ENCODE peak calls at places on chromosomes 7 and 10, in seven cellular contexts. O is spleen, C is esophagus squamous epithelium, Q is breast epithelium, Y is tibial nerve, G is GM23338, Z is ovary. T is an unnamed sample. For H3K36me3 and H3K4me1, the result is how much of the 10 kb centered on the place peaks cover.

GRCh38 chr10:98790817-98791216 is 344.1 kb upstream of the HPS1 start:
- DNase-seq in O (no peak), C (no peak), Q (no peak), Y (no peak), G (peak), Z (no peak), T (no peak)

GRCh38 chr10:45652511-45652910 is 20.1 kb downstream of the ZFAND4 start:
- DNase-seq in O (no peak), C (no peak), Q (no peak), Y (no peak), G (no peak), Z (no peak), T (no peak)

GRCh38 chr7:42082144-42082543 is 154.9 kb downstream of the GLI3 start:
- DNase-seq in O (no peak), C (no peak), Q (no peak), Y (no peak), G (no peak), Z (no peak), T (no peak)

GRCh38 chr7:116139007-116139406 is 71.3 kb upstream of the TES start:
- DNase-seq in O (no peak), C (no peak), Q (no peak), Y (no peak), G (no peak), Z (no peak), T (no peak)

GRCh38 chr7:13312327-13312726 is 624.9 kb downstream of the ARL4A start:
- DNase-seq in O (no peak), C (no peak), Q (no peak), Y (no peak), G (peak), Z (no peak), T (no peak)

GRCh38 chr10:92419740-92420553 is 129.0 kb downstream of the MARCHF5 start:
- DNase-seq in O (peak), C (no peak), Q (no peak), Y (peak), G (peak), Z (peak), T (no peak)

GRCh38 chr10:88428442-88428841 is 154.7 kb downstream of the RNLS start:
- DNase-seq in O (no peak), C (no peak), Q (no peak), Y (no peak), G (no peak), Z (no peak), T (no peak)

GRCh38 chr10:51109821-51110533 is 35.7 kb downstream of the PRKG1 start:
- DNase-seq in O (no peak), C (no peak), Q (no peak), Y (no peak), G (no peak), Z (no peak), T (no peak)

GRCh38 chr10:71804067-71804466 is 30.7 kb upstream of the VSIR start:
- DNase-seq in O (peak), C (no peak), Q (no peak), Y (no peak), G (no peak), Z (no peak), T (no peak)

GRCh38 chr7:142960955-142961512 is 1.1 kb downstream of the KEL start:
- DNase-seq in O (no peak), C (no peak), Q (no peak), Y (no peak), G (peak), Z (no peak), T (no peak)

GRCh38 chr7:132270517-132270916 is 305.8 kb downstream of the PLXNA4 start:
- DNase-seq in O (no peak), C (no peak), Q (no peak), Y (no peak), G (peak), Z (no peak), T (no peak)

GRCh38 chr7:50353201-50353600 is 48.7 kb downstream of the IKZF1 start:
- DNase-seq in O (no peak), C (no peak), Q (no peak), Y (no peak), G (no peak), Z (no peak), T (no peak)
- H3K36me3 ChIP-seq in O (under half), C (under half), Q (under half), Y (under half), G (under half), Z (under half), T (under half)

DNA sequence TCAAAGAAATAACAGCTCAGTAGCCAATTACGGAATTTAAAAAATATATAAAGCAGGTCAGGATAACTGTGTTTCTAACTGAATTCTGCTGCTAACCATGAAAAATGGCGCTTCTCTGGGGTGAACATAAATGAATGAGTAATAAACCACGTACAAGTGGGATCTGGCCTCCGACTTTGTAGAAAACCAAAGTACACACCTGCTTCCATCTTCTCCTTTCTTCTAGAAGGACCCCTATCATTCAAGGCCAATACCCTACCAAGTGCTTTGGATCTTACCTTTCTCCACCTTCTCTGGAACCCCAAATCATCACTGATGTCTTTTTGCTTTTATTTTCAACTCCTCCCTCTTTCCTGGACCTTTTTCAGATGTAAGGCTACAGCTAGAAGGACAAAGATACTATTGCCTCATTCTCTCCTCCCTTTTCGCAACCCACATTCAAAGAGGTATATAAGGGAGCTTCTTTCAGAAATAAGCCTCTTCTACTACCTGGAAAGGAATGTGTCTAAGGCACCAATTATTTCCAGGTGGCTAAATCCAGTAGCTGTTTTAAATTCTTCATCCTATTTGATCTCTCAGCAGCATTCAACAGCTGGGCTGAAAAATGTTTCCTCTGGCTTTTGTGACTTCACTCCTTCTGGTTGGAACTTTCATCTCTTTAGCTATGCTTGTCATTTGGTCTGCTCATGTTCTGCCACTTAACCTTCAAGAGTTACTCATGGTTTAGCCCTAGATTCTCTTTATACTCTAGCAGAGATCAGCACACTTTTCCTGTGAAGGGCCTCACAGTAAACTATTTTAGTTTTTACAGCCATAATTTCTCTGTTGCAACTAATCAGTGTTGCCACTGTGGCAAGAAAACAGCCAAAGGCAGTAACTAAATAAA is 37.6 kb downstream of the NAMPT start:
- DNase-seq in O (no peak), C (no peak), Q (no peak), Y (no peak), G (no peak), Z (no peak), T (no peak)
- H3K4me1 ChIP-seq in O (under half), C (under half), Q (under half), Y (under half), G (under half), Z (under half), T (under half)

DNA sequence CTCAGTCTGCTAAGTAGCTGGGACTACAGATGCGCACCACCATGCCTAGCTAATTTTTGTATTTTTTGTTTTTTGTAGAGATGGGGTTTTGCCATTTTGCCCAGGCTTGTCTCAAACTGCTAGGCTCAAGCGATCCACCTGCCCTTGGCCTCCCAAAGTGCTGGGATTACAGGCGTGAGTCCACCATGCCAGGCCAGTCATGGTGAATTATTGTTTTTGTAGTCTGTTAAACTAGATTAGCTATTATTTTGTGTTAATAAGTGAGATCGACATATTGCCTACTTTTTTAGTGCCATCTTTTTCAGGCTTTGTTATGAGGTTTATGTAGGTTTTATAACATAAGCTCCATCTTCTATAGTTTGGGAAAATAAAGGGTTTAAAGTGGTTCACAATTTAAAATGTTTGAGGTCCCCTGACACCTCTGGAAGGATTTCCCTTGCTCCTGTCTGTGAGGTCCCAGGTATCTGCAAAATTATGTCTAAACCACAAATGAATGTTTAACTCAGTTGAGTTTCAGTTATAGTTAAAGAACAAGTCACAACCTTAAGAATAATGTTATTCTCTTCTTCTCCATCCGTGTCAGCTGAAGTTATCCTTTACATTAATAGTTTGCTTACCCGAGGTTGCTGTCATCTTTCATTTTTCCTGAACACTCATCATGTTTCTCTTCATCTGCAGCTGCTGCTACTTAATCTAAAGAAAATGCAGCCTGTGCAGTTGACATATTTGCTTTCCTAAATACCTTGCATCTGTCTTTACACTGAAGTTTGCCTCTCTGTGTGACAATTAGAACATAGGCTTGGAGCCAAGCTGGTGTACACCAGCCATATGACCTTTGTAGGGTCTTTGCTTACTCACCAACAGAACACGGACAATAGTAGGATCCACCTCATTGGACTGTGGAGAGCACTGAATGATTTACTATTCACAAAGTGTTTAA is 8.9 kb upstream of the VSTM4 start:
- DNase-seq in O (no peak), C (no peak), Q (no peak), Y (no peak), G (no peak), Z (no peak), T (peak)
- H3K4me3 ChIP-seq in O (no peak), C (no peak), Q (no peak), Y (no peak), G (no peak), Z (no peak), T (no peak)

GRCh38 chr7:149266451-149266850 is 4.5 kb downstream of the ZNF783 start:
- DNase-seq in O (no peak), C (no peak), Q (no peak), Y (no peak), G (no peak), Z (no peak), T (no peak)

GRCh38 chr7:149261829-149262617 is at the start of gene ZNF783:
- DNase-seq in O (peak), C (no peak), Q (peak), Y (peak), G (peak), Z (peak), T (no peak)

GRCh38 chr7:149256568-149256967 is 5.4 kb upstream of the ZNF783 start:
- DNase-seq in O (no peak), C (no peak), Q (no peak), Y (no peak), G (no peak), Z (no peak), T (no peak)

GRCh38 chr7:149257146-149257545 is 4.8 kb upstream of the ZNF783 start:
- DNase-seq in O (no peak), C (no peak), Q (no peak), Y (no peak), G (no peak), Z (no peak), T (no peak)

DNA sequence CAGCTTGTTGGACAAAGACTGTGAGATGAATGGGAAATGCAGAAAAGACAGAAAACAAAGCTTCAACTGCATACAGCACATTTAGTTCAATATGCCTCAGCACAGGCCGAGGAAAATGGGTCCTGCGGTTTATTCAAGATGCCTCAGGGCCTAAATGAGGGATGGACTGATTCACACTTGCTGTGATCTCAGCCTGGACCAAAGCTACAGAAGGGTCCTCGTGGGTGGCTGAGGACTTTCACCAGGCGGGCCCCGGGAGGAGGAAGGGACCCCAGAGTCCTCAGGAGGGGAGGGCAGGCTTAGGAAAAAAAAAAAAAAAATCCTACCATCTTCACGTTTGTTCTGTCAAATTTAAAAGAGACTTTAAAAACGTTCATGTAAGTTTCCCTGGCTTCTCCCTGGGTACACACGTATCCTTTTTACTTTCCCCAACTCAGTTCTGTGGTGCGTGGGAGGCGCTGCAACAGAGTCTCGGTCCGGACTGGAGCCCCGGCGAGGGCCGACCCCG is 621 bp upstream of the ZNF783 start:
- DNase-seq in O (no peak), C (no peak), Q (no peak), Y (no peak), G (peak), Z (no peak), T (no peak)
- H3K36me3 ChIP-seq in O (under half), C (under half), Q (under half), Y (under half), G (under half), Z (under half), T (under half)

DNA sequence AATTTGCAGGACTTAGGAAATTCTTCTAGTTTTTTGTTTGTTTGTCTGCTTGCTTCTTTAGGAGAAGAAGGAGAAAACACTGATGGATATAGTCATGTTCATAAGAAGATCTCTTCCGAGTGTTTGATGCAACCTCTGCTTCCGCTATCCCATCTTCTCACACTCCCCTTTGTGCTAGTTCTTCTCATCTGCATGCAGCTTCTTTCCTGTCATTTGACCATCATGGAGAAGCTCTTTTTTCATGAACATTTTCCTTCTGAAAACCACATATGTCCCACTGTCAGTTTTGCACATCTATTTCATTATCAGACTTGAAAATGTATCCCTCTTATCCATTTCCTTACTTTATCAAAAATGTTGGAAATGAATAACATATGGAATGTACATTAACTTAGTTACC is 346.9 kb upstream of the PRKCQ start:
- DNase-seq in O (no peak), C (no peak), Q (no peak), Y (no peak), G (no peak), Z (no peak), T (no peak)
- H3K4me1 ChIP-seq in O (under half), C (under half), Q (under half), Y (under half), G (under half), Z (under half), T (under half)

GRCh38 chr7:117480978-117481377 is 1.2 kb downstream of the CFTR start:
- DNase-seq in O (no peak), C (no peak), Q (no peak), Y (no peak), G (peak), Z (no peak), T (no peak)

GRCh38 chr7:117478796-117479479 is 887 bp upstream of the CFTR start:
- DNase-seq in O (no peak), C (no peak), Q (no peak), Y (no peak), G (peak), Z (no peak), T (no peak)

GRCh38 chr7:117484988-117485655 is 5.3 kb downstream of the CFTR start:
- DNase-seq in O (no peak), C (no peak), Q (no peak), Y (no peak), G (peak), Z (no peak), T (no peak)

GRCh38 chr7:117479480-117480224 is at the start of gene CFTR:
- DNase-seq in O (no peak), C (no peak), Q (no peak), Y (no peak), G (peak), Z (no peak), T (no peak)
- H3K4me3 ChIP-seq in O (peak), C (peak), Q (peak), Y (peak), G (peak), Z (peak), T (peak)

GRCh38 chr7:50761722-50762121 is 21.0 kb downstream of the GRB10 start:
- DNase-seq in O (no peak), C (no peak), Q (no peak), Y (no peak), G (no peak), Z (no peak), T (no peak)

GRCh38 chr7:50756180-50756579 is 26.5 kb downstream of the GRB10 start:
- DNase-seq in O (no peak), C (no peak), Q (no peak), Y (no peak), G (no peak), Z (no peak), T (no peak)

GRCh38 chr7:50762337-50762736 is 20.4 kb downstream of the GRB10 start:
- DNase-seq in O (no peak), C (no peak), Q (no peak), Y (no peak), G (no peak), Z (no peak), T (no peak)

GRCh38 chr7:50754684-50755083 is 28.0 kb downstream of the GRB10 start:
- DNase-seq in O (no peak), C (no peak), Q (no peak), Y (no peak), G (no peak), Z (no peak), T (no peak)

GRCh38 chr7:50757703-50758390 is 24.8 kb downstream of the GRB10 start:
- DNase-seq in O (no peak), C (no peak), Q (no peak), Y (no peak), G (no peak), Z (no peak), T (no peak)
- H3K36me3 ChIP-seq in O (under half), C (under half), Q (under half), Y (under half), G (under half), Z (under half), T (under half)

GRCh38 chr10:80585812-80586211 is 48.1 kb downstream of the SH2D4B start:
- DNase-seq in O (no peak), C (no peak), Q (no peak), Y (no peak), G (no peak), Z (no peak), T (peak)
- H3K4me1 ChIP-seq in O (under half), C (under half), Q (under half), Y (under half), G (under half), Z (under half), T (under half)

T was measured in vagina.